ENCODE peak calls at places on chromosome 14, in five cellular contexts. One of them, this sample, is unnamed.

GRCh38 chr14:37384870-37385596 is 187.3 kb downstream of the MIPOL1 start:
- DNase-seq in SW480: peak; percentile 25
- DNase-seq in lower leg skin: no peak
- DNase-seq in right cardiac atrium: no peak
- DNase-seq in activated CD4-positive, alpha-beta T cell treated with anti-CD3 and anti-CD28 coated beads, Interleukin-2, amount 50 U/mL, for 24 hours: no peak
- DNase-seq in this sample: no peak

GRCh38 chr14:89466460-89466859 is 49.4 kb upstream of the FOXN3 start:
- DNase-seq in right cardiac atrium: no peak
- DNase-seq in lower leg skin: no peak
- DNase-seq in SW480: no peak
- DNase-seq in activated CD4-positive, alpha-beta T cell treated with anti-CD3 and anti-CD28 coated beads, Interleukin-2, amount 50 U/mL, for 24 hours: no peak
- DNase-seq in this sample: no peak

GRCh38 chr14:95516554-95517209 is at the start of gene SYNE3:
- DNase-seq in right cardiac atrium: peak; percentile 83
- DNase-seq in activated CD4-positive, alpha-beta T cell treated with anti-CD3 and anti-CD28 coated beads, Interleukin-2, amount 50 U/mL, for 24 hours: no peak
- DNase-seq in SW480: peak; percentile 67
- DNase-seq in lower leg skin: peak; percentile 39
- DNase-seq in this sample: no peak

GRCh38 chr14:52413729-52414453 is 99.8 kb downstream of the PTGER2 start:
- DNase-seq in SW480: no peak
- DNase-seq in lower leg skin: no peak
- DNase-seq in activated CD4-positive, alpha-beta T cell treated with anti-CD3 and anti-CD28 coated beads, Interleukin-2, amount 50 U/mL, for 24 hours: no peak
- DNase-seq in right cardiac atrium: no peak
- DNase-seq in this sample: no peak

GRCh38 chr14:82776958-82777357 is 1243.3 kb upstream of the SEL1L start:
- DNase-seq in lower leg skin: no peak
- DNase-seq in right cardiac atrium: no peak
- DNase-seq in activated CD4-positive, alpha-beta T cell treated with anti-CD3 and anti-CD28 coated beads, Interleukin-2, amount 50 U/mL, for 24 hours: no peak
- DNase-seq in SW480: no peak
- DNase-seq in this sample: no peak

GRCh38 chr14:100691395-100692025 is 35.2 kb upstream of the DLK1 start:
- DNase-seq in right cardiac atrium: no peak
- DNase-seq in lower leg skin: no peak
- DNase-seq in activated CD4-positive, alpha-beta T cell treated with anti-CD3 and anti-CD28 coated beads, Interleukin-2, amount 50 U/mL, for 24 hours: no peak
- DNase-seq in SW480: no peak
- DNase-seq in this sample: no peak

GRCh38 chr14:56423591-56423991 is 156.0 kb upstream of the TMEM260 start:
- DNase-seq in lower leg skin: no peak
- DNase-seq in right cardiac atrium: no peak
- DNase-seq in activated CD4-positive, alpha-beta T cell treated with anti-CD3 and anti-CD28 coated beads, Interleukin-2, amount 50 U/mL, for 24 hours: no peak
- DNase-seq in SW480: no peak
- DNase-seq in this sample: no peak

GRCh38 chr14:75011356-75012097 is 8.8 kb downstream of the EIF2B2 start:
- DNase-seq in right cardiac atrium: no peak
- DNase-seq in lower leg skin: no peak
- DNase-seq in SW480: no peak
- DNase-seq in activated CD4-positive, alpha-beta T cell treated with anti-CD3 and anti-CD28 coated beads, Interleukin-2, amount 50 U/mL, for 24 hours: no peak
- DNase-seq in this sample: no peak

GRCh38 chr14:101215936-101216335 is 312.4 kb upstream of the RTL1 start:
- DNase-seq in activated CD4-positive, alpha-beta T cell treated with anti-CD3 and anti-CD28 coated beads, Interleukin-2, amount 50 U/mL, for 24 hours: no peak
- DNase-seq in SW480: no peak
- DNase-seq in lower leg skin: no peak
- DNase-seq in right cardiac atrium: no peak
- DNase-seq in this sample: no peak

GRCh38 chr14:23438130-23438893 is 2.9 kb upstream of the MYH7 start:
- DNase-seq in SW480: no peak
- DNase-seq in right cardiac atrium: peak; percentile 50
- DNase-seq in lower leg skin: no peak
- DNase-seq in activated CD4-positive, alpha-beta T cell treated with anti-CD3 and anti-CD28 coated beads, Interleukin-2, amount 50 U/mL, for 24 hours: no peak
- DNase-seq in this sample: no peak

GRCh38 chr14:49306152-49306751 is 279.9 kb downstream of the RPS29 start:
- DNase-seq in activated CD4-positive, alpha-beta T cell treated with anti-CD3 and anti-CD28 coated beads, Interleukin-2, amount 50 U/mL, for 24 hours: no peak
- DNase-seq in lower leg skin: no peak
- DNase-seq in SW480: peak; percentile 36
- DNase-seq in right cardiac atrium: no peak
- DNase-seq in this sample: no peak

GRCh38 chr14:91361236-91361811 is 56.3 kb downstream of the CCDC88C start:
- DNase-seq in activated CD4-positive, alpha-beta T cell treated with anti-CD3 and anti-CD28 coated beads, Interleukin-2, amount 50 U/mL, for 24 hours: no peak
- DNase-seq in SW480: no peak
- DNase-seq in lower leg skin: peak; percentile 48
- DNase-seq in right cardiac atrium: no peak
- DNase-seq in this sample: no peak

GRCh38 chr14:78967111-78967809 is 797.1 kb downstream of the NRXN3 start:
- DNase-seq in activated CD4-positive, alpha-beta T cell treated with anti-CD3 and anti-CD28 coated beads, Interleukin-2, amount 50 U/mL, for 24 hours: no peak
- DNase-seq in lower leg skin: no peak
- DNase-seq in SW480: no peak
- DNase-seq in right cardiac atrium: no peak
- DNase-seq in this sample: no peak

GRCh38 chr14:100531152-100531551 is 56.1 kb downstream of the BEGAIN start:
- DNase-seq in right cardiac atrium: no peak
- DNase-seq in lower leg skin: no peak
- DNase-seq in SW480: no peak
- DNase-seq in activated CD4-positive, alpha-beta T cell treated with anti-CD3 and anti-CD28 coated beads, Interleukin-2, amount 50 U/mL, for 24 hours: no peak
- DNase-seq in this sample: no peak

GRCh38 chr14:38207830-38208815 is at the start of gene SSTR1:
- DNase-seq in right cardiac atrium: no peak
- DNase-seq in activated CD4-positive, alpha-beta T cell treated with anti-CD3 and anti-CD28 coated beads, Interleukin-2, amount 50 U/mL, for 24 hours: no peak
- DNase-seq in lower leg skin: no peak
- DNase-seq in SW480: peak; percentile 76
- DNase-seq in this sample: no peak

GRCh38 chr14:68627868-68628604 is 164.8 kb downstream of the ZFP36L1 start:
- DNase-seq in SW480: peak; percentile 88
- DNase-seq in activated CD4-positive, alpha-beta T cell treated with anti-CD3 and anti-CD28 coated beads, Interleukin-2, amount 50 U/mL, for 24 hours: peak; percentile 29
- DNase-seq in right cardiac atrium: peak; percentile 81
- DNase-seq in lower leg skin: no peak
- DNase-seq in this sample: no peak

This sample was measured in GOT3.